ENCODE peak calls at places on chromosomes 16 and 17, in nine cellular contexts. J, Y, P, R, G, U, A, K and T are unnamed samples.

GRCh38 chr16:56708418-56708817 is 21.5 kb upstream of the NUP93 start:
- DNase-seq in J (no peak), Y (no peak), P (no peak), R (peak), G (no peak), U (no peak), A (no peak), K (peak), T (no peak)

GRCh38 chr17:52025231-52025630 is 133.3 kb downstream of the CA10 start:
- DNase-seq in J (no peak), Y (peak), P (no peak), R (no peak), G (no peak), U (no peak), A (no peak), K (no peak), T (no peak)

GRCh38 chr17:17580662-17581470 is 10.6 kb downstream of the PEMT start:
- DNase-seq in J (no peak), Y (peak), P (no peak), R (no peak), G (peak), U (no peak), A (no peak), K (no peak), T (peak)

GRCh38 chr17:246851-247421 is 65.5 kb upstream of the DOC2B start:
- DNase-seq in J (no peak), Y (no peak), P (no peak), R (no peak), G (no peak), U (no peak), A (no peak), K (no peak), T (no peak)

GRCh38 chr16:23496826-23497542 is 13.3 kb downstream of the GGA2 start:
- DNase-seq in J (no peak), Y (peak), P (no peak), R (no peak), G (no peak), U (no peak), A (no peak), K (no peak), T (peak)

GRCh38 chr17:57962441-57963148 is 7.4 kb upstream of the CUEDC1 start:
- DNase-seq in J (no peak), Y (no peak), P (no peak), R (no peak), G (no peak), U (no peak), A (no peak), K (no peak), T (no peak)

GRCh38 chr17:65355246-65355645 is 206.2 kb downstream of the AXIN2 start:
- DNase-seq in J (no peak), Y (no peak), P (no peak), R (no peak), G (peak), U (no peak), A (no peak), K (no peak), T (no peak)

GRCh38 chr17:34703533-34703932 is 124.2 kb downstream of the TMEM132E start:
- DNase-seq in J (peak), Y (peak), P (peak), R (peak), G (peak), U (no peak), A (no peak), K (peak), T (peak)

GRCh38 chr17:58666858-58667267 is 25.0 kb downstream of the TEX14 start:
- DNase-seq in J (no peak), Y (no peak), P (no peak), R (no peak), G (peak), U (peak), A (no peak), K (no peak), T (no peak)

GRCh38 chr17:67642488-67642887 is 75.2 kb upstream of the NOL11 start:
- DNase-seq in J (no peak), Y (no peak), P (no peak), R (no peak), G (no peak), U (no peak), A (no peak), K (no peak), T (no peak)

GRCh38 chr17:68182940-68183551 is 64.8 kb upstream of the AMZ2 start:
- DNase-seq in J (no peak), Y (no peak), P (no peak), R (peak), G (peak), U (peak), A (no peak), K (peak), T (no peak)

GRCh38 chr16:20899503-20900298 is 457 bp downstream of the DCUN1D3 start:
- DNase-seq in J (no peak), Y (peak), P (no peak), R (peak), G (no peak), U (no peak), A (peak), K (no peak), T (peak)

GRCh38 chr16:13507530-13507929 is 412.4 kb upstream of the ERCC4 start:
- DNase-seq in J (no peak), Y (no peak), P (no peak), R (no peak), G (no peak), U (no peak), A (no peak), K (no peak), T (no peak)

GRCh38 chr17:35243459-35244204 is 760 bp downstream of the SLFN5 start:
- DNase-seq in J (peak), Y (peak), P (peak), R (peak), G (peak), U (no peak), A (peak), K (peak), T (peak)

GRCh38 chr17:30084773-30085172 is 31.8 kb upstream of the NSRP1 start:
- DNase-seq in J (no peak), Y (no peak), P (no peak), R (no peak), G (no peak), U (no peak), A (no peak), K (no peak), T (no peak)

GRCh38 chr17:36525113-36525512 is 9.6 kb downstream of the MYO19 start:
- DNase-seq in J (no peak), Y (peak), P (no peak), R (no peak), G (peak), U (no peak), A (no peak), K (no peak), T (no peak)

GRCh38 chr17:56680676-56681075 is 87.2 kb downstream of the NOG start:
- DNase-seq in J (no peak), Y (no peak), P (no peak), R (no peak), G (peak), U (no peak), A (no peak), K (no peak), T (no peak)

GRCh38 chr17:80371196-80371595 is 43.8 kb upstream of the ENDOV start:
- DNase-seq in J (no peak), Y (no peak), P (no peak), R (no peak), G (no peak), U (no peak), A (no peak), K (no peak), T (no peak)

GRCh38 chr17:4604111-4604644 is 19.8 kb downstream of the SMTNL2 start:
- DNase-seq in J (no peak), Y (peak), P (no peak), R (no peak), G (no peak), U (no peak), A (peak), K (no peak), T (peak)

GRCh38 chr16:57969451-57970123 is 1.3 kb downstream of the CNGB1 start:
- DNase-seq in J (no peak), Y (no peak), P (no peak), R (no peak), G (no peak), U (no peak), A (no peak), K (no peak), T (no peak)

GRCh38 chr16:19135896-19136438 is 22.2 kb downstream of the ITPRIPL2 start:
- DNase-seq in J (no peak), Y (peak), P (no peak), R (no peak), G (peak), U (no peak), A (no peak), K (no peak), T (peak)

GRCh38 chr17:41917957-41918391 is 777 bp downstream of the ACLY start:
- DNase-seq in J (peak), Y (peak), P (peak), R (peak), G (peak), U (no peak), A (peak), K (peak), T (peak)

GRCh38 chr17:64107517-64108235 is 22.3 kb downstream of the ERN1 start:
- DNase-seq in J (no peak), Y (no peak), P (no peak), R (no peak), G (peak), U (no peak), A (no peak), K (no peak), T (no peak)

GRCh38 chr16:12900599-12901203 is 697 bp upstream of the SHISA9 start:
- DNase-seq in J (no peak), Y (no peak), P (peak), R (no peak), G (no peak), U (no peak), A (peak), K (peak), T (no peak)

GRCh38 chr16:50318796-50319578 is 49.8 kb downstream of the BRD7 start:
- DNase-seq in J (no peak), Y (no peak), P (no peak), R (no peak), G (peak), U (no peak), A (no peak), K (no peak), T (no peak)

DNA sequence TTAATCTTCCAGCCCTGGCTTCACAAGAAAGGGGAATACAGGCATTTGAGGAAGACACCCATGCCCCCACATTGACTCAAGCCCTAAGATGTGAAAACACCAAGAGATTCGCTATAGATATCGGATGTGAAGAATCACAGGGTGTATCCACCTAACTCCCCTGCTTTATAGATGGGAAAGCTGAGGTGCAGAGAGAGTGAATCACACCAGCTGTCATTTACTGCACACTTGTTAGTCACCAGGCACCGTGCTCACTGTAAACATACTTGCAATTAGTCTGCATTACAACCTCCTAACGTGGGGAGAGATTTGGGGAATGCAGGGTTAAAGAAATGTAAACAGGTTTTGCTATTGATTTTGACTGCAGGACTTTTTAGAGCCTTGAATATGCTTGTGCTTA is 325.5 kb downstream of the C16orf95 start:
- DNase-seq in J (no peak), Y (peak), P (no peak), R (no peak), G (peak), U (no peak), A (no peak), K (no peak), T (no peak)
- TF ChIP-seq EZH2phosphoT487 in J (no peak), Y (no peak), P (no peak), R (no peak), G (no peak), U (no peak), A (no peak), K (no peak), T (no peak)

DNA sequence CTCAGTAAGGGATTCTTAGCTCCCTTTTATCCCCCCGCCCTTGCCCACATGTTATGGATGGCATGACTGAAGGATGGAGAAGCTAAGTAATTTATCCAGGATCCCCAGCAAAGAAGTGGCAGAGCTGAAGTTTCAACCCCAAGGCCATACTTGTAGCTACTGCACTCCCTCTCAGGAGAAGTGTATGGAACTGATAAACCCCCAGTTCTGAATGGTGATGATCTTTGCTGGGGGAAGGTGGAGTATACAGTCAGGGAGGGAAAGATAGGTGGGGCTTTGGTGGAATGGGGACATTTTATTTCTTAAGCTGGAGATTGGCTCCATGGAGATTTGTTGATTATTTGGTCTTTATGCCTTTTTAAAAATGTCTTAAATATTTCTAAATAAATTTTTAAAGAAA is 58.3 kb downstream of the TNRC6C start:
- DNase-seq in J (no peak), Y (no peak), P (no peak), R (no peak), G (no peak), U (no peak), A (no peak), K (no peak), T (no peak)
- TF ChIP-seq EZH2phosphoT487 in J (no peak), Y (no peak), P (no peak), R (no peak), G (no peak), U (no peak), A (no peak), K (no peak), T (no peak)

DNA sequence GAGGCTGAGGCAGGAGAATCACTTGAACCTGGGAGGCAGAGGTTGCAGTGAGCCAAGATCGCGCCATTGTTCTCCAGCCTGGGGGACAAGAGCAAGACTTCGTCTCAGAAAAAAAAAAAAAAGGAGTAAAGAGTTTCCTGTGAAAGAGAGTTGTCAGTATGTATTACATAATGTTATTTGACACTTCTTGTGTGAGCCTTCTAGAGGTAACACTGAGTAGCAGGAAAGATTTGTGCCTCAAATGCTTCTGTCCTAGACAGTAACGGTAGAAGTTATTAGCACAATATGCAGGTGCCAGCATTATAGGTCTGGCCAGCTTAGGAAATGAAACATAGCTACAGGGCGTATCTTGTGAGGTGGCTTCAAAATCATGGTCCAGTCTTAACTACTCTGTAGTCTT is 6.2 kb downstream of the RPS6KB1 start:
- DNase-seq in J (no peak), Y (peak), P (no peak), R (no peak), G (no peak), U (no peak), A (no peak), K (no peak), T (no peak)
- TF ChIP-seq EZH2phosphoT487 in J (no peak), Y (no peak), P (no peak), R (no peak), G (no peak), U (no peak), A (no peak), K (no peak), T (no peak)

DNA sequence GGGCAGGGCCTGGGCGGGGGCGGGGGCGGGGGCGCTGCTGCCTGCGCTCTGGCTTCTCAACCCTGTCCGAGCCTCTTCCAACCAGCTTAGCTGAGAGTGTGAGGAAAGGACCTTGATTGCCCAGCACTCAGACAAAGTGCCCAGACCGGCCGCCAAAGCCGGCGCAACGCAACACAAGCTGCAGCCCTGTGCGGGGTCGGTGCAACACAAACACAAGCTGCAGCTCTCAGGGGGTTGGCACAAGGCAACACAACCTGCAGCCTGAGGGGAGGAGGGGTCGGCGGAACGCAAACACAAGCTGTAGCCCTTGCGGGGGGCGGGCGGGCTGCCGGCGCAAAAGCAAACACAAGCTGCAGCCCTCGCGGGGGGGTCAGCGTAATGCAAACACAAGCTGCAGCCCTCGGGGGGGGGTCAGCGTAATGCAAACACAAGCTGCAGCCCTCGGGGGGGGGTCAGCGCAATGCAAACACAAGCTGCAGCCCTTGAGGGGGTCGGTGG is 60.0 kb downstream of the KLHDC4 start:
- DNase-seq in J (no peak), Y (no peak), P (peak), R (no peak), G (no peak), U (no peak), A (no peak), K (no peak), T (peak)
- TF ChIP-seq EZH2phosphoT487 in J (no peak), Y (no peak), P (no peak), R (no peak), G (no peak), U (no peak), A (no peak), K (no peak), T (no peak)

DNA sequence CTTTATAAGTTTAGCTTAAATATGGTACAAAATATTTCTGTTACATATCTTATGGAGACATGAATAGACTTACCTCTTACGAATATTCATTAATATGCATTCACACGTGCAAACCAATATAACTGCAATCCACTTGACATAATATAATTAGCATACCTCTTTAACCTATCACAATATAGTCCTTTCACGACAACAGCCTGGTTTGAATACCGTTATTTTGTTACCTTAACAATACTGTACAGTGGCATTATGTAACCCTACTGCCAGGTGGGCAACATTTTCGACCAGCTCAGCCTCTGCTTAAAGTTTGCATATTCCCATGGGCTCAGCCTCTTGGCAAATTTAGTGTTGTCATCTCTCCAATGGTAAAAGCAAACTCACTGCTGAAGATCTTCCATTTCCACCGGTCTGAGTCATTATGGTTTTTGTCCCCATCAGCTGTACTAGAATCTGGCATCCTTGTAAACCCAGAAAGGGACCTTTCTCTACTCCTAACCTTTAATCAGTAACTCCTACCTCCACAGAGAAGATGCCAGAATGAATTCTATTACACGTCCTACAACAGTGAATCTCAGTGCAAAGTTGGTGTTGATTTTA is 46.0 kb downstream of the ZNF652 start:
- DNase-seq in J (no peak), Y (peak), P (no peak), R (peak), G (peak), U (no peak), A (no peak), K (no peak), T (no peak)
- TF ChIP-seq EZH2phosphoT487 in J (no peak), Y (no peak), P (no peak), R (no peak), G (no peak), U (no peak), A (no peak), K (no peak), T (no peak)

GRCh38 chr17:73541561-73541981 is 102.7 kb downstream of the SDK2 start:
- DNase-seq in J (no peak), Y (no peak), P (no peak), R (no peak), G (no peak), U (no peak), A (no peak), K (no peak), T (no peak)
- TF ChIP-seq EZH2phosphoT487 in J (no peak), Y (no peak), P (no peak), R (no peak), G (no peak), U (no peak), A (no peak), K (no peak), T (no peak)

GRCh38 chr16:3842994-3843393 is 37.5 kb downstream of the CREBBP start:
- DNase-seq in J (no peak), Y (peak), P (no peak), R (no peak), G (no peak), U (no peak), A (peak), K (no peak), T (no peak)
- TF ChIP-seq EZH2phosphoT487 in J (no peak), Y (no peak), P (no peak), R (no peak), G (no peak), U (no peak), A (no peak), K (no peak), T (no peak)

GRCh38 chr17:45101546-45101882 is 30.8 kb downstream of the PLCD3 start:
- DNase-seq in J (no peak), Y (peak), P (no peak), R (no peak), G (no peak), U (no peak), A (no peak), K (no peak), T (no peak)

GRCh38 chr17:45098869-45099616 is 33.3 kb downstream of the PLCD3 start:
- DNase-seq in J (peak), Y (peak), P (peak), R (peak), G (peak), U (peak), A (peak), K (peak), T (peak)

GRCh38 chr17:45096926-45097325 is 35.4 kb downstream of the PLCD3 start:
- DNase-seq in J (no peak), Y (no peak), P (no peak), R (no peak), G (no peak), U (no peak), A (no peak), K (no peak), T (peak)

GRCh38 chr17:45096141-45096540 is 35.0 kb downstream of the NMT1 start:
- DNase-seq in J (no peak), Y (peak), P (peak), R (peak), G (peak), U (peak), A (no peak), K (peak), T (peak)

GRCh38 chr17:45098081-45098868 is 34.0 kb downstream of the PLCD3 start:
- DNase-seq in J (no peak), Y (no peak), P (no peak), R (no peak), G (no peak), U (no peak), A (no peak), K (no peak), T (peak)
- TF ChIP-seq EZH2phosphoT487 in J (no peak), Y (no peak), P (no peak), R (no peak), G (no peak), U (no peak), A (no peak), K (no peak), T (no peak)

DNA sequence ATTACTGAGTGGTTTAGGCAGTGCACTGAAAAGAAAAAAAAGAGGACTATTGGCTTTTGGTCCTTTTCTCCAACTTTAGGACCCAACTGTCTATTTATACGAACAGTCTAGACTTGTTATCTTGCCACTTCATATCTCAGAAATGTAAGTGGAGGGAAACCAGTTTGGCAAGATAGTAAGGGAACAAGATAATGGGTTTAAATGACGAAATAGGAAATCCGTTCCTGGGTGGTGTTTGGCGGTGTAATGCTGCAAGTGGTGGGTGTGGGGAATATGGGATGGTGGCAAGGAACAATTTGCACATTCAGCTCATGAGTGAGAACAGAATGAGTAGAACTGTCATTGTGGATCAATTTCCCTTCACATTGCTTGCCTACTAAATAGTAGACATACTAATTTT is 44.7 kb downstream of the GRB7 start:
- DNase-seq in J (no peak), Y (no peak), P (no peak), R (no peak), G (peak), U (no peak), A (no peak), K (no peak), T (peak)
- TF ChIP-seq EZH2phosphoT487 in J (no peak), Y (no peak), P (no peak), R (no peak), G (no peak), U (no peak), A (no peak), K (no peak), T (no peak)